ENCODE peak calls at places on chromosomes 4 and X, in eight cellular contexts. P is Peyer's patch, C is hypothalamus, Z is cerebellar cortex, D is SW480, S is neuronal stem cell, Q is RWPE1, X is GM12865. A is an unnamed sample.

GRCh38 chrX:9351112-9351511 is 113.7 kb upstream of the TBL1X start:
- DNase-seq in P (no peak), C (no peak), Z (no peak), D (no peak), S (no peak), Q (no peak), X (peak), A (no peak)

GRCh38 chr4:171288816-171289432 is 524.3 kb upstream of the GALNTL6 start:
- DNase-seq in P (no peak), C (no peak), Z (no peak), D (no peak), S (no peak), Q (no peak), X (no peak), A (no peak)

GRCh38 chrX:149652232-149652981 is 20.8 kb upstream of the TMEM185A start:
- DNase-seq in P (no peak), C (no peak), Z (no peak), D (no peak), S (no peak), Q (no peak), X (no peak), A (no peak)

GRCh38 chr4:160675550-160675949 is 1488.2 kb downstream of the FSTL5 start:
- DNase-seq in P (no peak), C (no peak), Z (no peak), D (no peak), S (no peak), Q (no peak), X (no peak), A (no peak)

GRCh38 chr4:36812153-36812552 is 432.4 kb upstream of the NWD2 start:
- DNase-seq in P (no peak), C (no peak), Z (no peak), D (no peak), S (no peak), Q (no peak), X (no peak), A (no peak)

GRCh38 chrX:136616987-136617685 is 30.8 kb upstream of the CD40LG start:
- DNase-seq in P (no peak), C (no peak), Z (no peak), D (no peak), S (no peak), Q (no peak), X (peak), A (no peak)

GRCh38 chr4:61276034-61276433 is 75.9 kb downstream of the ADGRL3 start:
- DNase-seq in P (no peak), C (no peak), Z (no peak), D (no peak), S (no peak), Q (no peak), X (no peak), A (no peak)

GRCh38 chr4:30537462-30537861 is 182.7 kb upstream of the PCDH7 start:
- DNase-seq in P (no peak), C (no peak), Z (no peak), D (peak), S (no peak), Q (peak), X (no peak), A (peak)

GRCh38 chrX:39402158-39402557 is 600.9 kb downstream of the MID1IP1 start:
- DNase-seq in P (no peak), C (no peak), Z (no peak), D (no peak), S (no peak), Q (no peak), X (no peak), A (no peak)

GRCh38 chr4:102819588-102820365 is 7.6 kb downstream of the UBE2D3 start:
- DNase-seq in P (no peak), C (no peak), Z (no peak), D (no peak), S (no peak), Q (no peak), X (no peak), A (no peak)

GRCh38 chr4:142264961-142265360 is 581.1 kb downstream of the INPP4B start:
- DNase-seq in P (no peak), C (no peak), Z (no peak), D (no peak), S (no peak), Q (no peak), X (peak), A (peak)

GRCh38 chr4:125765936-125766335 is 451.2 kb downstream of the FAT4 start:
- DNase-seq in P (no peak), C (no peak), Z (no peak), D (no peak), S (no peak), Q (no peak), X (no peak), A (no peak)

GRCh38 chr4:110484029-110484428 is 8.1 kb downstream of the ENPEP start:
- DNase-seq in P (no peak), C (no peak), Z (no peak), D (no peak), S (no peak), Q (no peak), X (peak), A (no peak)

GRCh38 chr4:13705521-13706035 is 78.1 kb upstream of the BOD1L1 start:
- DNase-seq in P (peak), C (no peak), Z (peak), D (peak), S (no peak), Q (peak), X (no peak), A (no peak)